ENCODE peak calls at places on chromosomes 16 and 17, in six cellular contexts. Y is stimulated activated CD4-positive, alpha-beta T cell treated with anti-CD3 and anti-CD28 coated beads, TNF-alpha, amount 100 ng/mL, for 48 hours; C is HTR-8/SVneo; F is activated CD4-positive, alpha-beta memory T cell treated with anti-CD3 and anti-CD28 coated beads, Interleukin-2, amount 10 ng/mL, durations not matched to agents 7 days and 5 days; J is upper lobe of right lung; E is left cardiac atrium. S is an unnamed sample.

GRCh38 chr16:58733671-58734458 is at the start of gene GOT2:
- DNase-seq in Y (peak), C (peak), F (peak), J (peak), E (peak), S (peak)

GRCh38 chr16:76766538-76766937 is 424.5 kb upstream of the MON1B start:
- DNase-seq in Y (no peak), C (no peak), F (no peak), J (no peak), E (no peak), S (no peak)

GRCh38 chr17:72534776-72535175 is 414.0 kb downstream of the SOX9 start:
- DNase-seq in Y (no peak), C (no peak), F (no peak), J (no peak), E (no peak), S (no peak)

GRCh38 chr16:72987480-72987901 is 60.4 kb downstream of the ZFHX3 start:
- DNase-seq in Y (no peak), C (no peak), F (no peak), J (no peak), E (no peak), S (no peak)

GRCh38 chr17:70190959-70191805 is 21.9 kb downstream of the KCNJ2 start:
- DNase-seq in Y (no peak), C (no peak), F (no peak), J (no peak), E (no peak), S (no peak)

GRCh38 chr17:29346462-29346861 is 43.7 kb upstream of the TAOK1 start:
- DNase-seq in Y (no peak), C (no peak), F (no peak), J (no peak), E (no peak), S (no peak)

GRCh38 chr17:74453665-74454196 is 12.7 kb upstream of the CD300A start:
- DNase-seq in Y (peak), C (peak), F (peak), J (no peak), E (no peak), S (no peak)

GRCh38 chr17:8057691-8058114 is 18.8 kb downstream of the ALOX15B start:
- DNase-seq in Y (peak), C (peak), F (peak), J (peak), E (no peak), S (peak)

GRCh38 chr17:40092581-40092980 is 7.8 kb downstream of the NR1D1 start:
- DNase-seq in Y (no peak), C (no peak), F (no peak), J (no peak), E (no peak), S (no peak)

GRCh38 chr17:28379814-28380571 is 8.5 kb downstream of the SARM1 start:
- DNase-seq in Y (no peak), C (peak), F (no peak), J (peak), E (no peak), S (no peak)

GRCh38 chr16:23318639-23319038 is 16.5 kb downstream of the SCNN1B start:
- DNase-seq in Y (no peak), C (no peak), F (no peak), J (peak), E (no peak), S (no peak)

GRCh38 chr17:19268611-19269010 is 31.4 kb downstream of the EPN2 start:
- DNase-seq in Y (no peak), C (no peak), F (no peak), J (no peak), E (no peak), S (no peak)

GRCh38 chr16:674968-675883 is at the start of gene RHBDL1:
- DNase-seq in Y (no peak), C (no peak), F (no peak), J (no peak), E (no peak), S (no peak)

GRCh38 chr16:27838536-27839175 is 224.9 kb downstream of the GSG1L start:
- DNase-seq in Y (no peak), C (no peak), F (no peak), J (peak), E (no peak), S (no peak)

GRCh38 chr17:77609553-77610517 is 348.7 kb upstream of the TNRC6C start:
- DNase-seq in Y (peak), C (no peak), F (peak), J (peak), E (no peak), S (peak)